ENCODE peak calls at places on chromosomes 12 and 14, in five cellular contexts. K is CD8-positive, alpha-beta T cell; W is CD4-positive, CD25-positive, alpha-beta regulatory T cell; I is HL-60; P is HCT116. X is an unnamed sample.

GRCh38 chr14:52596320-52596719 is 43.7 kb downstream of the GPR137C start:
- DNase-seq in K (no peak), P (no peak), W (no peak), I (no peak), X (no peak)

GRCh38 chr12:120247621-120248030 is 17.9 kb downstream of the PXN start:
- DNase-seq in P (no peak), I (no peak), K (no peak), W (no peak), X (no peak)

GRCh38 chr12:45388545-45388944 is 172.7 kb downstream of the ANO6 start:
- DNase-seq in K (no peak), P (peak; percentile 6), W (no peak), I (no peak), X (no peak)

GRCh38 chr12:21500786-21501257 is 613 bp downstream of the RECQL start:
- DNase-seq in I (no peak), K (no peak), W (no peak), P (no peak), X (no peak)

GRCh38 chr12:117671734-117672133 is 297.1 kb downstream of the KSR2 start:
- DNase-seq in W (no peak), P (peak; percentile 29), K (no peak), I (peak; percentile 3), X (no peak)

GRCh38 chr14:65028937-65029336 is 42.2 kb downstream of the FNTB start:
- DNase-seq in W (no peak), P (no peak), I (no peak), K (no peak), X (no peak)

GRCh38 chr12:66446276-66446675 is 144.0 kb downstream of the HELB start:
- DNase-seq in P (peak; percentile 8), W (no peak), K (no peak), I (no peak), X (no peak)

GRCh38 chr14:89417469-89418225 is 614 bp upstream of the FOXN3 start:
- DNase-seq in W (peak; percentile 62), K (peak; percentile 41), I (peak; percentile 75), P (peak; percentile 54), X (peak; percentile 86)

GRCh38 chr14:90483551-90483950 is 86.7 kb downstream of the CALM1 start:
- DNase-seq in W (peak; percentile 5), I (peak; percentile 18), P (no peak), K (peak; percentile 19), X (no peak)

GRCh38 chr12:26373606-26374495 is 178.5 kb downstream of the SSPN start:
- DNase-seq in I (no peak), P (no peak), K (no peak), W (no peak), X (no peak)

GRCh38 chr14:52949711-52950409 is 990 bp downstream of the FERMT2 start:
- DNase-seq in P (no peak), I (no peak), W (peak; percentile 18), K (no peak), X (no peak)

GRCh38 chr14:52690983-52691760 is 4.2 kb downstream of the ERO1A start:
- DNase-seq in P (no peak), W (no peak), K (no peak), I (no peak), X (no peak)

GRCh38 chr12:31325524-31325875 is 450 bp downstream of the SINHCAF start:
- DNase-seq in K (no peak), W (no peak), I (no peak), P (no peak), X (peak; percentile 72)

GRCh38 chr12:47754126-47754525 is 4.6 kb downstream of the RAPGEF3 start:
- DNase-seq in W (no peak), K (no peak), P (no peak), I (no peak), X (no peak)
- H3K4me3 ChIP-seq in W (no peak overlapping the region), K (no peak overlapping the region), P (peak overlapping the region; percentile 34), I (no peak overlapping the region), X (peak overlapping the region; percentile 51)

GRCh38 chr12:108367436-108367835 is 28.3 kb upstream of the CMKLR1 start:
- DNase-seq in P (no peak), I (peak; percentile 97), K (no peak), W (no peak), X (peak; percentile 79)
- H3K27ac ChIP-seq in P (no peak overlapping the region), I (no peak overlapping the region), K (no peak overlapping the region), W (no peak overlapping the region), X (no peak overlapping the region)

GRCh38 chr12:4909397-4909733 is 340 bp upstream of the KCNA1 start:
- DNase-seq in I (no peak), K (no peak), P (no peak), W (no peak), X (no peak)
- H3K4me3 ChIP-seq in I (no peak overlapping the region), K (peak overlapping the region; percentile 43), P (no peak overlapping the region), W (no peak overlapping the region), X (peak overlapping the region; percentile 73)

GRCh38 chr14:55188686-55189295 is 2.6 kb downstream of the DLGAP5 start:
- DNase-seq in I (no peak), P (no peak), K (no peak), W (no peak), X (no peak)

GRCh38 chr14:55191101-55191880 is at the start of gene DLGAP5:
- DNase-seq in W (peak; percentile 90), P (peak; percentile 97), I (peak; percentile 78), K (peak; percentile 80), X (peak; percentile 94)

GRCh38 chr14:55194656-55195355 is 3.4 kb upstream of the DLGAP5 start:
- DNase-seq in K (no peak), P (no peak), I (no peak), W (no peak), X (no peak)

DNA sequence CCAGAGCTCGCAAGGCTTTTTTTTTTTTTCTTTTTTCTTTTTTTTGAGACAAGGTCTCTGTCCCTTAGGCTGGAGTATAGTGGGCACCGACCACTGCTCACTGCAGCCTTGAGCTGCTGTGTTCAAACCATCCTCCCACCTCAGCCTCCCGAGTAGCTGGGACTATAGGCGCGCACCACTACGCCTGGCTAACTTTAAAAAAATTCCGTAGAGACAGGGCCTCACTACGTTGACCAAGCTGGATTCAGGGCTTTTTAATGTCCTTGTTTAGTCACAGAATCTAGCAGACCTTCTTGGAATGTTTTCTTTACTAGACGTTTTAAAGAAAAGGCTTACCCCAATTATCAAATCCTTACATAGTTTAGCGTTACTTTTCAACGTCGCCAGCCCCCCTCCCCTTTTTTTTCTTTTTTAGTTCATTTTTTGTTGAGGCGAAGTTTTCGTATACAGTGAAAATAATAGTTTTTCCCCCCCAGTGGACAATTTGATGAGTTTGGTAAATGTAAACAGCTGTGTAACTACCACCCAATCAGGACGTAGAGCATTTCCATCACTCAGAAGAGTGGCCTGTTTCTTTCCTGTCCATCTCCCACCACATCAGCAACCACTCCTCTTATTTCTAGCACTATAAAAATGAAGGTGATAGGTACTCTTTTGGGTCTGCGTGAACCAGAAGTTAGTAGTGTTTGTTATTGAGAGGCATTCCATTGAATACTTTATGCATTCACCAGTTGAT is 664 bp upstream of the DLGAP5 start:
- DNase-seq in P (no peak), W (no peak), K (no peak), I (no peak), X (no peak)
- H3K27ac ChIP-seq in P (peak overlapping the region; percentile 21), W (peak overlapping the region; percentile 68), K (peak overlapping the region; percentile 9), I (peak overlapping the region; percentile 30), X (peak overlapping the region; percentile 29)

GRCh38 chr14:22549304-22549962 is 39.6 kb downstream of the DAD1 start:
- DNase-seq in P (no peak), W (no peak), I (no peak), K (no peak), X (no peak)
- H3K4me3 ChIP-seq in P (no peak overlapping the region), W (peak overlapping the region; percentile 69), I (no peak overlapping the region), K (peak overlapping the region; percentile 14), X (no peak overlapping the region)

GRCh38 chr12:22529281-22530060 is 14.9 kb downstream of the C2CD5 start:
- DNase-seq in I (peak; percentile 43), W (peak; percentile 54), P (no peak), K (no peak), X (no peak)
- H3K27ac ChIP-seq in I (no peak overlapping the region), W (no peak overlapping the region), P (no peak overlapping the region), K (no peak overlapping the region), X (no peak overlapping the region)

GRCh38 chr12:94563261-94563660 is 87.1 kb downstream of the TMCC3 start:
- DNase-seq in P (no peak), I (no peak), W (no peak), K (no peak), X (no peak)

GRCh38 chr12:94561943-94562411 is 88.4 kb downstream of the TMCC3 start:
- DNase-seq in K (no peak), W (no peak), I (no peak), P (no peak), X (no peak)

GRCh38 chr12:94558612-94559011 is 91.7 kb downstream of the TMCC3 start:
- DNase-seq in P (no peak), K (no peak), W (no peak), I (no peak), X (no peak)

GRCh38 chr12:94557896-94558295 is 92.5 kb downstream of the TMCC3 start:
- DNase-seq in K (no peak), W (no peak), I (no peak), P (no peak), X (no peak)

GRCh38 chr12:94560416-94561221 is 89.7 kb downstream of the TMCC3 start:
- DNase-seq in W (no peak), K (no peak), P (peak; percentile 35), I (no peak), X (no peak)
- H3K4me3 ChIP-seq in W (no peak overlapping the region), K (no peak overlapping the region), P (peak overlapping the region; percentile 9), I (no peak overlapping the region), X (no peak overlapping the region)

GRCh38 chr14:95725685-95726336 is 11.9 kb upstream of the TCL1A start:
- DNase-seq in P (no peak), W (no peak), I (no peak), K (no peak), X (no peak)

GRCh38 chr14:95730126-95730525 is 16.2 kb upstream of the TCL1A start:
- DNase-seq in W (no peak), K (no peak), I (no peak), P (no peak), X (no peak)

GRCh38 chr14:95722525-95723190 is 8.7 kb upstream of the TCL1A start:
- DNase-seq in W (no peak), K (no peak), I (no peak), P (no peak), X (no peak)

GRCh38 chr14:95727084-95727700 is 13.3 kb upstream of the TCL1A start:
- DNase-seq in I (no peak), P (no peak), K (no peak), W (no peak), X (no peak)
- H3K27ac ChIP-seq in I (no peak overlapping the region), P (no peak overlapping the region), K (no peak overlapping the region), W (no peak overlapping the region), X (no peak overlapping the region)

GRCh38 chr12:71134405-71134804 is 23.4 kb downstream of the TSPAN8 start:
- DNase-seq in K (no peak), I (no peak), P (no peak), W (no peak), X (no peak)
- H3K4me3 ChIP-seq in K (no peak overlapping the region), I (no peak overlapping the region), P (no peak overlapping the region), W (no peak overlapping the region), X (no peak overlapping the region)

X was measured in coronary artery.